ENCODE peak calls at places on chromosomes 16 and 17, in five cellular contexts. One of them, this sample, is unnamed.

GRCh38 chr16:79653337-79654000 is 52.9 kb upstream of the MAF start:
- DNase-seq in fibroblast of gingiva: peak
- DNase-seq in GM04504: no peak
- DNase-seq in AG09319: no peak
- DNase-seq in activated T-cell treated with anti-CD3 and anti-CD28 coated beads, Interleukin-2, amount 50 U/mL, for 72 hours: no peak
- DNase-seq in this sample: peak

GRCh38 chr17:44390250-44390649 is 801 bp upstream of the ITGA2B start:
- DNase-seq in AG09319: no peak
- DNase-seq in activated T-cell treated with anti-CD3 and anti-CD28 coated beads, Interleukin-2, amount 50 U/mL, for 72 hours: no peak
- DNase-seq in GM04504: no peak
- DNase-seq in fibroblast of gingiva: no peak
- DNase-seq in this sample: no peak

GRCh38 chr16:69114346-69114975 is 9.0 kb downstream of the HAS3 start:
- DNase-seq in GM04504: no peak
- DNase-seq in activated T-cell treated with anti-CD3 and anti-CD28 coated beads, Interleukin-2, amount 50 U/mL, for 72 hours: no peak
- DNase-seq in fibroblast of gingiva: no peak
- DNase-seq in AG09319: no peak
- DNase-seq in this sample: no peak

GRCh38 chr17:48023408-48024148 is 14.0 kb downstream of the COPZ2 start:
- DNase-seq in GM04504: no peak
- DNase-seq in AG09319: no peak
- DNase-seq in fibroblast of gingiva: peak
- DNase-seq in activated T-cell treated with anti-CD3 and anti-CD28 coated beads, Interleukin-2, amount 50 U/mL, for 72 hours: peak
- DNase-seq in this sample: peak

GRCh38 chr16:1345087-1345486 is 6.6 kb downstream of the TSR3 start:
- DNase-seq in activated T-cell treated with anti-CD3 and anti-CD28 coated beads, Interleukin-2, amount 50 U/mL, for 72 hours: no peak
- DNase-seq in AG09319: no peak
- DNase-seq in GM04504: no peak
- DNase-seq in fibroblast of gingiva: no peak
- DNase-seq in this sample: no peak

GRCh38 chr17:4230142-4230541 is 33.6 kb downstream of the ANKFY1 start:
- DNase-seq in AG09319: peak
- DNase-seq in fibroblast of gingiva: peak
- DNase-seq in activated T-cell treated with anti-CD3 and anti-CD28 coated beads, Interleukin-2, amount 50 U/mL, for 72 hours: no peak
- DNase-seq in GM04504: peak
- DNase-seq in this sample: peak

GRCh38 chr16:75304521-75305363 is 53.3 kb upstream of the BCAR1 start:
- DNase-seq in AG09319: peak
- DNase-seq in GM04504: peak
- DNase-seq in activated T-cell treated with anti-CD3 and anti-CD28 coated beads, Interleukin-2, amount 50 U/mL, for 72 hours: peak
- DNase-seq in fibroblast of gingiva: peak
- DNase-seq in this sample: peak

GRCh38 chr16:78768723-78769122 is 669.3 kb downstream of the WWOX start:
- DNase-seq in activated T-cell treated with anti-CD3 and anti-CD28 coated beads, Interleukin-2, amount 50 U/mL, for 72 hours: peak
- DNase-seq in fibroblast of gingiva: no peak
- DNase-seq in GM04504: no peak
- DNase-seq in AG09319: no peak
- DNase-seq in this sample: no peak

GRCh38 chr16:55913717-55914116 is 38.5 kb upstream of the CES5A start:
- DNase-seq in AG09319: no peak
- DNase-seq in GM04504: no peak
- DNase-seq in fibroblast of gingiva: no peak
- DNase-seq in activated T-cell treated with anti-CD3 and anti-CD28 coated beads, Interleukin-2, amount 50 U/mL, for 72 hours: no peak
- DNase-seq in this sample: no peak

GRCh38 chr17:72270530-72270929 is 149.7 kb downstream of the SOX9 start:
- DNase-seq in GM04504: peak
- DNase-seq in fibroblast of gingiva: peak
- DNase-seq in activated T-cell treated with anti-CD3 and anti-CD28 coated beads, Interleukin-2, amount 50 U/mL, for 72 hours: no peak
- DNase-seq in AG09319: no peak
- DNase-seq in this sample: no peak

GRCh38 chr17:65876985-65877384 is 314.9 kb downstream of the CEP112 start:
- DNase-seq in activated T-cell treated with anti-CD3 and anti-CD28 coated beads, Interleukin-2, amount 50 U/mL, for 72 hours: no peak
- DNase-seq in fibroblast of gingiva: no peak
- DNase-seq in GM04504: no peak
- DNase-seq in AG09319: no peak
- DNase-seq in this sample: no peak

This sample was measured in uterus.